ENCODE peak calls at places on chromosome 11, in seven cellular contexts. C is body of pancreas; W is CD8-positive, alpha-beta T cell; R is HL-60; Z is ascending aorta; E is brain microvascular endothelial cell; J is Peyer's patch. T is an unnamed sample. For H3K27me3, the result is how much of the 10 kb centered on the place peaks cover.

GRCh38 chr11:32487270-32487669 is 51.9 kb upstream of the WT1 start:
- DNase-seq in C (no peak), W (no peak), R (no peak), Z (no peak), E (no peak), J (no peak), T (no peak)

GRCh38 chr11:123588117-123588815 is 66.2 kb downstream of the SCN3B start:
- DNase-seq in C (peak), W (no peak), R (no peak), Z (no peak), E (no peak), J (no peak), T (no peak)

GRCh38 chr11:76617553-76618265 is 52.8 kb downstream of the LRRC32 start:
- DNase-seq in C (no peak), W (no peak), R (no peak), Z (peak), E (peak), J (no peak), T (no peak)

GRCh38 chr11:66857234-66857926 is 516 bp downstream of the LRFN4 start:
- DNase-seq in C (no peak), W (no peak), R (no peak), Z (no peak), E (no peak), J (no peak), T (no peak)

GRCh38 chr11:67119577-67120391 is 721 bp downstream of the KDM2A start:
- DNase-seq in C (peak), W (no peak), R (peak), Z (no peak), E (no peak), J (peak), T (peak)

GRCh38 chr11:6928916-6929315 is 2.7 kb downstream of the ZNF215 start:
- DNase-seq in C (no peak), W (no peak), R (no peak), Z (no peak), E (no peak), J (no peak), T (no peak)

GRCh38 chr11:120645639-120646038 is 134.1 kb downstream of the GRIK4 start:
- DNase-seq in C (no peak), W (no peak), R (no peak), Z (no peak), E (no peak), J (no peak), T (no peak)

GRCh38 chr11:66471142-66471541 is 4.4 kb downstream of the PELI3 start:
- DNase-seq in C (no peak), W (no peak), R (no peak), Z (no peak), E (no peak), J (no peak), T (no peak)

GRCh38 chr11:65967329-65967934 is 5.9 kb downstream of the SART1 start:
- DNase-seq in C (no peak), W (no peak), R (no peak), Z (no peak), E (no peak), J (no peak), T (no peak)

GRCh38 chr11:12667646-12668045 is 6.6 kb upstream of the TEAD1 start:
- DNase-seq in C (no peak), W (no peak), R (no peak), Z (no peak), E (no peak), J (no peak), T (no peak)

GRCh38 chr11:57358543-57358961 is 20.4 kb downstream of the P2RX3 start:
- DNase-seq in C (no peak), W (no peak), R (no peak), Z (no peak), E (no peak), J (no peak), T (no peak)

GRCh38 chr11:22208151-22208858 is 15.4 kb downstream of the ANO5 start:
- DNase-seq in C (no peak), W (no peak), R (no peak), Z (no peak), E (no peak), J (no peak), T (no peak)

GRCh38 chr11:122002926-122003325 is 113.1 kb downstream of the BLID start:
- DNase-seq in C (no peak), W (no peak), R (no peak), Z (no peak), E (no peak), J (no peak), T (no peak)

GRCh38 chr11:59802639-59803176 is 7.9 kb downstream of the MRPL16 start:
- DNase-seq in C (no peak), W (no peak), R (peak), Z (no peak), E (peak), J (no peak), T (no peak)

GRCh38 chr11:111352935-111353695 is 26.0 kb downstream of the POU2AF1 start:
- DNase-seq in C (peak), W (no peak), R (no peak), Z (no peak), E (no peak), J (no peak), T (no peak)

GRCh38 chr11:114079406-114080072 is 20.0 kb downstream of the ZBTB16 start:
- DNase-seq in C (no peak), W (no peak), R (no peak), Z (no peak), E (no peak), J (no peak), T (no peak)

GRCh38 chr11:134566311-134566710 is 154.3 kb upstream of the B3GAT1 start:
- DNase-seq in C (no peak), W (no peak), R (no peak), Z (peak), E (no peak), J (no peak), T (no peak)

GRCh38 chr11:73271936-73272679 is at the start of gene P2RY6:
- DNase-seq in C (no peak), W (no peak), R (peak), Z (peak), E (no peak), J (no peak), T (no peak)

GRCh38 chr11:76048763-76049162 is 157.5 kb downstream of the WNT11 start:
- DNase-seq in C (peak), W (no peak), R (no peak), Z (no peak), E (no peak), J (peak), T (peak)

GRCh38 chr11:113850188-113850587 is 25.2 kb downstream of the USP28 start:
- DNase-seq in C (no peak), W (no peak), R (no peak), Z (no peak), E (no peak), J (no peak), T (no peak)

GRCh38 chr11:108958446-108959123 is 293.7 kb downstream of the DDX10 start:
- DNase-seq in C (no peak), W (no peak), R (no peak), Z (no peak), E (peak), J (no peak), T (no peak)

GRCh38 chr11:33449798-33450197 is 192.6 kb downstream of the HIPK3 start:
- DNase-seq in C (no peak), W (no peak), R (no peak), Z (no peak), E (peak), J (no peak), T (no peak)

GRCh38 chr11:36398261-36398953 is 102.3 kb downstream of the PRR5L start:
- DNase-seq in C (no peak), W (no peak), R (no peak), Z (no peak), E (no peak), J (no peak), T (no peak)

GRCh38 chr11:77171885-77172665 is 44.0 kb downstream of the MYO7A start:
- DNase-seq in C (no peak), W (no peak), R (no peak), Z (no peak), E (no peak), J (no peak), T (no peak)

GRCh38 chr11:34345012-34345804 is 12.6 kb downstream of the ABTB2 start:
- DNase-seq in C (peak), W (no peak), R (peak), Z (peak), E (peak), J (no peak), T (no peak)

GRCh38 chr11:128517457-128518230 is 69.7 kb downstream of the ETS1 start:
- DNase-seq in C (no peak), W (no peak), R (no peak), Z (no peak), E (no peak), J (no peak), T (no peak)

GRCh38 chr11:34844466-34845112 is 71.6 kb downstream of the APIP start:
- DNase-seq in C (no peak), W (no peak), R (no peak), Z (no peak), E (no peak), J (no peak), T (no peak)

GRCh38 chr11:63888170-63889086 is 28.5 kb downstream of the RCOR2 start:
- DNase-seq in C (peak), W (peak), R (peak), Z (peak), E (peak), J (peak), T (peak)

GRCh38 chr11:80916180-80916811 is 1475.5 kb upstream of the TENM4 start:
- DNase-seq in C (no peak), W (no peak), R (no peak), Z (no peak), E (no peak), J (no peak), T (no peak)

GRCh38 chr11:75241906-75242644 is 1.5 kb downstream of the TPBGL start:
- DNase-seq in C (no peak), W (no peak), R (no peak), Z (no peak), E (no peak), J (no peak), T (no peak)

GRCh38 chr11:116707250-116707649 is 65.5 kb downstream of the BUD13 start:
- DNase-seq in C (peak), W (no peak), R (no peak), Z (no peak), E (no peak), J (no peak), T (no peak)

GRCh38 chr11:92130432-92130831 is 94.2 kb upstream of the FAT3 start:
- DNase-seq in C (no peak), W (no peak), R (no peak), Z (no peak), E (peak), J (no peak), T (no peak)

GRCh38 chr11:16745950-16746349 is 7.5 kb downstream of the C11orf58 start:
- DNase-seq in C (no peak), W (no peak), R (no peak), Z (no peak), E (no peak), J (no peak), T (no peak)
- H3K4me3 ChIP-seq in C (no peak), W (no peak), R (no peak), Z (no peak), E (no peak), J (no peak), T (no peak)

GRCh38 chr11:102615894-102616432 is 9.2 kb downstream of the MMP20 start:
- DNase-seq in C (no peak), W (no peak), R (no peak), Z (no peak), E (no peak), J (no peak), T (no peak)

GRCh38 chr11:102613455-102613854 is 11.7 kb downstream of the MMP20 start:
- DNase-seq in C (no peak), W (no peak), R (no peak), Z (no peak), E (no peak), J (no peak), T (no peak)

GRCh38 chr11:102617491-102618026 is 7.6 kb downstream of the MMP20 start:
- DNase-seq in C (no peak), W (no peak), R (no peak), Z (no peak), E (no peak), J (no peak), T (no peak)

GRCh38 chr11:102615077-102615893 is 9.8 kb downstream of the MMP20 start:
- DNase-seq in C (no peak), W (no peak), R (no peak), Z (no peak), E (no peak), J (no peak), T (no peak)

DNA sequence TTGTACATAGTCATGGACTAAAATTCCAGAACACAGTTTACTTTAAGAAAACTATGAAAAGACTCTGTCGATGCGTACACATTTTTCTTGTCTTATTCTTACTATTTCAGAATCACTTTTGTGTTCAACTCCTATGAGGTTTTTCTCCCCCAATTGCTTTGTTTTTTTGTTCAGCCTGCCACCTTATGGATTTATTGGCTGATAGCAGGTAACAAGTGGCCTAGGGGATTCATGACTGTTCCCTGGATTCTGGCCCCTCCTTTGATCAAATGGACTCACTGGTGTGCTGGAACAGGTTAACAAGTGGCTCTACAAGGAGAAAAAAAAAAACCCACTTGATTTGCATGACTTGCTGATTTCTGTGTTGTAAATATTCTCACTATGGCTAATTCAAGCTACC is 10.6 kb downstream of the MMP20 start:
- DNase-seq in C (no peak), W (no peak), R (no peak), Z (no peak), E (no peak), J (no peak), T (no peak)
- TF ChIP-seq CTCF in C (no peak), W (no peak), R (no peak), Z (no peak), E (no peak), J (no peak), T (peak)

DNA sequence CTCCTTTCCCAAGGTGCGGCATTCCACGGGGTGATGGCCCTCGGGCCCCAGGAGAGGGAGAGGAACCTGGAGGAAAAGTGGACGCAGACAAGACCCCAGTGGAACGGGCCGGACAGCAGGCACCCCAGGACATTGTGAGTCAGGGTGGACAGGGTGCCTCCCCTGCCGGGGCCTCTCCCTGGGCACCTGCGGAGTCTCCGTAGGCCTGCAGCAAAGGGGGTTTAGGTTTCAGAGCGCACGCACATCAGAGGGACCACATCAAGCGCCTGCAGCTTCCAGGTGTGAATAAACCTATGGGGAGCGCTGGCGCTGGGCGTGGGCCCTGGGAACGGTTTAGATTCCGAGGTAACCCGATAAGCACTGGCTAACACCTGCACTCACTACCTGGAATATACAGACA is 22.7 kb upstream of the FGF19 start:
- DNase-seq in C (no peak), W (no peak), R (no peak), Z (no peak), E (no peak), J (no peak), T (no peak)
- H3K27me3 ChIP-seq in C (under half), W (under half), R (under half), Z (under half), E (under half), J (under half), T (under half)

DNA sequence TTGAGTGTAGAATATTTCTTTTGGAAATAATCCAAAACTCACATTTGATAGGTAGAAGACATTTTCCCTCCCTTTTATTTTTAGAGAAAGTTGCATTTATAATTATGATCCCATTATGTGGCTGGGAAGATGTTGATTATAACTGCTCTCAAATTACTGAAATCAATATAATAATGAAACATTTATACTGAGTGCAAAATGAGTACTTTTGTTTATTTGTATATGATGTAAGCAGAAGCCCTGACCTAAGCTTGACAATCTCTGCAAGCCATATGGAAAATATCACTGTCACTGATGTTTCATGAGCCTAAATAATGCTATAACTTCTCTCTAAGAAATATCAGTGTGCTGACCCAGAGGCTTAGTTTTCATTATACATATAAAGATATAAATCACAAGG is 99.1 kb downstream of the BBOX1 start:
- DNase-seq in C (no peak), W (no peak), R (no peak), Z (no peak), E (no peak), J (no peak), T (no peak)
- H3K4me3 ChIP-seq in C (no peak), W (no peak), R (no peak), Z (no peak), E (no peak), J (no peak), T (no peak)

GRCh38 chr11:125224391-125225015 is 60.0 kb downstream of the PKNOX2 start:
- DNase-seq in C (peak), W (no peak), R (no peak), Z (peak), E (peak), J (no peak), T (no peak)
- TF ChIP-seq CTCF in C (peak), W (no peak), R (no peak), Z (peak), E (peak), J (peak), T (no peak)

GRCh38 chr11:107612445-107612844 is 21.5 kb downstream of the ELMOD1 start:
- DNase-seq in C (no peak), W (no peak), R (no peak), Z (no peak), E (no peak), J (no peak), T (no peak)
- H3K27me3 ChIP-seq in C (under half), W (under half), R (under half), Z (under half), E (under half), J (under half), T (under half)

GRCh38 chr11:68308068-68308467 is 4.3 kb upstream of the LRP5 start:
- DNase-seq in C (no peak), W (no peak), R (no peak), Z (no peak), E (no peak), J (no peak), T (no peak)
- H3K4me3 ChIP-seq in C (no peak), W (no peak), R (no peak), Z (no peak), E (no peak), J (no peak), T (no peak)

GRCh38 chr11:62726156-62727006 is 876 bp downstream of the HNRNPUL2 start:
- DNase-seq in C (peak), W (no peak), R (no peak), Z (no peak), E (no peak), J (no peak), T (no peak)

GRCh38 chr11:62727833-62728721 is at the start of gene TTC9C:
- DNase-seq in C (peak), W (peak), R (peak), Z (peak), E (peak), J (peak), T (peak)

GRCh38 chr11:62725686-62726085 is 1.6 kb downstream of the HNRNPUL2 start:
- DNase-seq in C (no peak), W (no peak), R (no peak), Z (no peak), E (no peak), J (no peak), T (no peak)

GRCh38 chr11:62724171-62724570 is 3.1 kb downstream of the HNRNPUL2 start:
- DNase-seq in C (no peak), W (no peak), R (no peak), Z (no peak), E (no peak), J (no peak), T (no peak)

DNA sequence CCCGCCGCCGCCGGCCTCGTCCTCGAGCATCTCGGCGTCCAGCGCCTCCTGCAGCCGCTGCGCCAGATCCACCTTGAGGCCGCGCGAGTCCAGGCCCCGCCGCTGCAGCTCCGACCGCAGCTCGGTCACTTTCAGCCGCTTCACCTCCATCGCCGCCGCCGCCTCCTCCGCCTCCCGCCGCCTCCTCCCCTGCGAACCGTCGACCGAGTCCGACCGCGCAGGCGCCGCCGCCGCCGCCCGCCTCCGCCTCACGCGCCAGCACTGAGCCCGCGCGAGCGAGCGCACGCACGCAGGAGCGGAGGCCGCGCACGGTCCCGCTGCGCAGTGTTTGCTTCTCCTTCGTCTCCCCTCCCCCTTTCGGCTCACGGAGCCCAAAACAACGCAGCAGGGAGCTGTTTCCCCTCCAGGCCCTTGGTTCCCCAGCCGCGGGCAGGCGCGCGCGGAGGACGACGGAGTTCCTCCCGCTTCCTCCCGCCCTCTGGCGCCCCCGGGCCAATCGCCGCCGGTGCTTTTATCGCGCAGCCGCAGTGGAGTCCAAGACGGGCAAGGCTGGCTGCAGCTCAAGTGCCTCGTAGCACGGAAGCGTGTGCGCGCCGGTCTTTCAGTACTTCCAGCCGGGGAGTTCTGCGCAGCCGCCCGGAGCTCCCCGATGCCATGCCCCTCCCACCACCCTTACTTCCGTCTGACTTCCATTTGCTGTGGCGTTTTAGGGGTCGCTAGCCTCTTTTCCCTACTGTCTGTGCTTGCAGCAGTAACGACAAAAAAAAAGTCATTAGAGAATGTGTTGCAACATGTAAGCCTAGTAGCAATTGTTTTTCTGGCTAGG is at the start of gene HNRNPUL2:
- DNase-seq in C (peak), W (peak), R (peak), Z (peak), E (peak), J (peak), T (peak)
- TF ChIP-seq CTCF in C (no peak), W (no peak), R (no peak), Z (peak), E (no peak), J (peak), T (no peak)

T was measured in GM06990.